ENCODE peak calls at places on chromosomes 16 and 17, in ten cellular contexts. One of them, this sample, is unnamed.

GRCh38 chr16:71380831-71381230 is 22.3 kb downstream of the CALB2 start:
- DNase-seq in amniotic stem cell: no peak
- DNase-seq in BJ: no peak
- DNase-seq in HT-29: no peak
- DNase-seq in right cardiac atrium: no peak
- DNase-seq in A549: no peak
- DNase-seq in PC-9: no peak
- DNase-seq in cardiac muscle cell: no peak
- DNase-seq in KBM-7: no peak
- DNase-seq in SJCRH30: no peak
- DNase-seq in this sample: no peak

GRCh38 chr16:89051521-89052166 is 42.0 kb upstream of the ACSF3 start:
- DNase-seq in cardiac muscle cell: no peak
- DNase-seq in KBM-7: no peak
- DNase-seq in PC-9: no peak
- DNase-seq in SJCRH30: peak
- DNase-seq in A549: no peak
- DNase-seq in BJ: no peak
- DNase-seq in amniotic stem cell: no peak
- DNase-seq in HT-29: no peak
- DNase-seq in right cardiac atrium: peak
- DNase-seq in this sample: no peak

GRCh38 chr16:31695667-31696066 is 168.0 kb downstream of the AHSP start:
- DNase-seq in PC-9: peak
- DNase-seq in KBM-7: peak
- DNase-seq in SJCRH30: no peak
- DNase-seq in cardiac muscle cell: no peak
- DNase-seq in amniotic stem cell: no peak
- DNase-seq in right cardiac atrium: no peak
- DNase-seq in BJ: no peak
- DNase-seq in HT-29: no peak
- DNase-seq in A549: no peak
- DNase-seq in this sample: peak

GRCh38 chr16:54962045-54962444 is 31.4 kb downstream of the IRX5 start:
- DNase-seq in amniotic stem cell: no peak
- DNase-seq in PC-9: no peak
- DNase-seq in right cardiac atrium: no peak
- DNase-seq in SJCRH30: no peak
- DNase-seq in HT-29: no peak
- DNase-seq in cardiac muscle cell: no peak
- DNase-seq in KBM-7: no peak
- DNase-seq in BJ: no peak
- DNase-seq in A549: no peak
- DNase-seq in this sample: no peak

GRCh38 chr16:71807905-71808592 is 585 bp downstream of the AP1G1 start:
- DNase-seq in PC-9: no peak
- DNase-seq in SJCRH30: no peak
- DNase-seq in KBM-7: no peak
- DNase-seq in amniotic stem cell: no peak
- DNase-seq in right cardiac atrium: no peak
- DNase-seq in A549: peak
- DNase-seq in cardiac muscle cell: no peak
- DNase-seq in HT-29: peak
- DNase-seq in BJ: no peak
- DNase-seq in this sample: peak

GRCh38 chr17:17751489-17751995 is 70.3 kb downstream of the RAI1 start:
- DNase-seq in A549: no peak
- DNase-seq in HT-29: no peak
- DNase-seq in right cardiac atrium: no peak
- DNase-seq in amniotic stem cell: no peak
- DNase-seq in SJCRH30: no peak
- DNase-seq in cardiac muscle cell: no peak
- DNase-seq in PC-9: peak
- DNase-seq in KBM-7: no peak
- DNase-seq in BJ: no peak
- DNase-seq in this sample: peak

GRCh38 chr17:6700948-6701307 is 12.2 kb downstream of the SLC13A5 start:
- DNase-seq in PC-9: no peak
- DNase-seq in A549: no peak
- DNase-seq in KBM-7: no peak
- DNase-seq in amniotic stem cell: no peak
- DNase-seq in SJCRH30: no peak
- DNase-seq in cardiac muscle cell: no peak
- DNase-seq in BJ: no peak
- DNase-seq in HT-29: no peak
- DNase-seq in right cardiac atrium: no peak
- DNase-seq in this sample: no peak

GRCh38 chr17:9973689-9974459 is 68.8 kb upstream of the RCVRN start:
- DNase-seq in amniotic stem cell: no peak
- DNase-seq in PC-9: no peak
- DNase-seq in KBM-7: no peak
- DNase-seq in cardiac muscle cell: no peak
- DNase-seq in right cardiac atrium: no peak
- DNase-seq in SJCRH30: no peak
- DNase-seq in BJ: no peak
- DNase-seq in A549: no peak
- DNase-seq in HT-29: no peak
- DNase-seq in this sample: no peak

GRCh38 chr17:5000237-5000639 is 2.5 kb downstream of the KIF1C start:
- DNase-seq in PC-9: no peak
- DNase-seq in KBM-7: no peak
- DNase-seq in amniotic stem cell: no peak
- DNase-seq in A549: no peak
- DNase-seq in BJ: no peak
- DNase-seq in SJCRH30: no peak
- DNase-seq in right cardiac atrium: peak
- DNase-seq in HT-29: no peak
- DNase-seq in cardiac muscle cell: peak
- DNase-seq in this sample: no peak

GRCh38 chr17:82882715-82883446 is 43.1 kb upstream of the ZNF750 start:
- DNase-seq in PC-9: no peak
- DNase-seq in HT-29: peak
- DNase-seq in cardiac muscle cell: no peak
- DNase-seq in amniotic stem cell: no peak
- DNase-seq in right cardiac atrium: no peak
- DNase-seq in KBM-7: no peak
- DNase-seq in SJCRH30: no peak
- DNase-seq in A549: no peak
- DNase-seq in BJ: no peak
- DNase-seq in this sample: peak

GRCh38 chr17:13031718-13032350 is 14.0 kb upstream of the ELAC2 start:
- DNase-seq in A549: peak
- DNase-seq in right cardiac atrium: peak
- DNase-seq in PC-9: no peak
- DNase-seq in HT-29: peak
- DNase-seq in cardiac muscle cell: peak
- DNase-seq in amniotic stem cell: no peak
- DNase-seq in KBM-7: peak
- DNase-seq in SJCRH30: peak
- DNase-seq in BJ: no peak
- DNase-seq in this sample: peak

GRCh38 chr16:337975-338575 is 14.4 kb downstream of the AXIN1 start:
- DNase-seq in PC-9: no peak
- DNase-seq in right cardiac atrium: no peak
- DNase-seq in amniotic stem cell: no peak
- DNase-seq in SJCRH30: no peak
- DNase-seq in BJ: no peak
- DNase-seq in KBM-7: no peak
- DNase-seq in A549: no peak
- DNase-seq in cardiac muscle cell: no peak
- DNase-seq in HT-29: no peak
- DNase-seq in this sample: no peak

GRCh38 chr17:72659811-72660210 is 432.7 kb downstream of the SLC39A11 start:
- DNase-seq in SJCRH30: no peak
- DNase-seq in right cardiac atrium: no peak
- DNase-seq in cardiac muscle cell: no peak
- DNase-seq in amniotic stem cell: no peak
- DNase-seq in BJ: no peak
- DNase-seq in PC-9: no peak
- DNase-seq in HT-29: no peak
- DNase-seq in KBM-7: no peak
- DNase-seq in A549: no peak
- DNase-seq in this sample: no peak

GRCh38 chr16:89453662-89454321 is 36.6 kb downstream of the ANKRD11 start:
- DNase-seq in SJCRH30: no peak
- DNase-seq in HT-29: peak
- DNase-seq in BJ: no peak
- DNase-seq in right cardiac atrium: peak
- DNase-seq in amniotic stem cell: no peak
- DNase-seq in cardiac muscle cell: no peak
- DNase-seq in PC-9: no peak
- DNase-seq in A549: peak
- DNase-seq in KBM-7: peak
- DNase-seq in this sample: no peak

GRCh38 chr16:12271006-12271405 is 294.5 kb downstream of the SNX29 start:
- DNase-seq in PC-9: no peak
- DNase-seq in right cardiac atrium: no peak
- DNase-seq in SJCRH30: peak
- DNase-seq in KBM-7: peak
- DNase-seq in A549: peak
- DNase-seq in HT-29: peak
- DNase-seq in cardiac muscle cell: no peak
- DNase-seq in BJ: no peak
- DNase-seq in amniotic stem cell: no peak
- DNase-seq in this sample: no peak

GRCh38 chr16:66091462-66091861 is 275.0 kb upstream of the CDH5 start:
- DNase-seq in PC-9: no peak
- DNase-seq in amniotic stem cell: no peak
- DNase-seq in BJ: peak
- DNase-seq in SJCRH30: no peak
- DNase-seq in HT-29: no peak
- DNase-seq in right cardiac atrium: no peak
- DNase-seq in cardiac muscle cell: no peak
- DNase-seq in A549: no peak
- DNase-seq in KBM-7: no peak
- DNase-seq in this sample: no peak

GRCh38 chr16:27242868-27243590 is 25.5 kb downstream of the NSMCE1 start:
- DNase-seq in PC-9: peak
- DNase-seq in cardiac muscle cell: peak
- DNase-seq in HT-29: no peak
- DNase-seq in SJCRH30: peak
- DNase-seq in A549: peak
- DNase-seq in KBM-7: peak
- DNase-seq in BJ: no peak
- DNase-seq in right cardiac atrium: peak
- DNase-seq in amniotic stem cell: peak
- DNase-seq in this sample: no peak

GRCh38 chr16:69820926-69821541 is 58.9 kb downstream of the WWP2 start:
- DNase-seq in KBM-7: no peak
- DNase-seq in cardiac muscle cell: no peak
- DNase-seq in SJCRH30: no peak
- DNase-seq in HT-29: no peak
- DNase-seq in right cardiac atrium: no peak
- DNase-seq in A549: no peak
- DNase-seq in amniotic stem cell: peak
- DNase-seq in PC-9: no peak
- DNase-seq in BJ: peak
- DNase-seq in this sample: no peak

GRCh38 chr16:60852635-60853034 is 1183.6 kb downstream of the CDH8 start:
- DNase-seq in KBM-7: no peak
- DNase-seq in A549: no peak
- DNase-seq in right cardiac atrium: no peak
- DNase-seq in BJ: no peak
- DNase-seq in cardiac muscle cell: no peak
- DNase-seq in SJCRH30: no peak
- DNase-seq in PC-9: no peak
- DNase-seq in amniotic stem cell: no peak
- DNase-seq in HT-29: no peak
- DNase-seq in this sample: no peak

GRCh38 chr16:68229431-68230175 is 6.3 kb downstream of the ESRP2 start:
- DNase-seq in PC-9: no peak
- DNase-seq in BJ: no peak
- DNase-seq in cardiac muscle cell: peak
- DNase-seq in HT-29: peak
- DNase-seq in SJCRH30: peak
- DNase-seq in amniotic stem cell: peak
- DNase-seq in A549: peak
- DNase-seq in right cardiac atrium: no peak
- DNase-seq in KBM-7: peak
- DNase-seq in this sample: no peak

GRCh38 chr16:74034862-74035261 is 261.8 kb upstream of the PSMD7 start:
- DNase-seq in KBM-7: peak
- DNase-seq in HT-29: peak
- DNase-seq in amniotic stem cell: peak
- DNase-seq in SJCRH30: peak
- DNase-seq in right cardiac atrium: no peak
- DNase-seq in cardiac muscle cell: peak
- DNase-seq in PC-9: no peak
- DNase-seq in A549: peak
- DNase-seq in BJ: no peak
- DNase-seq in this sample: no peak

GRCh38 chr17:79769596-79770520 is 8.1 kb upstream of the CBX2 start:
- DNase-seq in A549: peak
- DNase-seq in amniotic stem cell: no peak
- DNase-seq in right cardiac atrium: no peak
- DNase-seq in SJCRH30: no peak
- DNase-seq in KBM-7: no peak
- DNase-seq in PC-9: peak
- DNase-seq in cardiac muscle cell: no peak
- DNase-seq in BJ: no peak
- DNase-seq in HT-29: no peak
- DNase-seq in this sample: no peak

GRCh38 chr16:23072769-23073549 is 76.3 kb downstream of the USP31 start:
- DNase-seq in right cardiac atrium: no peak
- DNase-seq in PC-9: no peak
- DNase-seq in SJCRH30: no peak
- DNase-seq in HT-29: no peak
- DNase-seq in KBM-7: no peak
- DNase-seq in BJ: no peak
- DNase-seq in A549: peak
- DNase-seq in amniotic stem cell: no peak
- DNase-seq in cardiac muscle cell: no peak
- DNase-seq in this sample: no peak

GRCh38 chr17:56929362-56929969 is 15.6 kb upstream of the TRIM25 start:
- DNase-seq in HT-29: no peak
- DNase-seq in amniotic stem cell: no peak
- DNase-seq in cardiac muscle cell: no peak
- DNase-seq in PC-9: no peak
- DNase-seq in SJCRH30: no peak
- DNase-seq in BJ: no peak
- DNase-seq in right cardiac atrium: no peak
- DNase-seq in A549: peak
- DNase-seq in KBM-7: peak
- DNase-seq in this sample: no peak

GRCh38 chr17:49575524-49576120 is at the start of gene NXPH3:
- DNase-seq in A549: peak
- DNase-seq in HT-29: peak
- DNase-seq in cardiac muscle cell: peak
- DNase-seq in right cardiac atrium: peak
- DNase-seq in SJCRH30: peak
- DNase-seq in KBM-7: peak
- DNase-seq in PC-9: no peak
- DNase-seq in amniotic stem cell: no peak
- DNase-seq in BJ: no peak
- DNase-seq in this sample: peak

GRCh38 chr17:9401434-9401833 is 174.2 kb downstream of the STX8 start:
- DNase-seq in right cardiac atrium: no peak
- DNase-seq in KBM-7: no peak
- DNase-seq in BJ: no peak
- DNase-seq in PC-9: peak
- DNase-seq in A549: peak
- DNase-seq in amniotic stem cell: no peak
- DNase-seq in SJCRH30: peak
- DNase-seq in HT-29: no peak
- DNase-seq in cardiac muscle cell: peak
- DNase-seq in this sample: no peak

GRCh38 chr16:67969286-67970039 is 1.0 kb upstream of the SLC12A4 start:
- DNase-seq in SJCRH30: no peak
- DNase-seq in cardiac muscle cell: no peak
- DNase-seq in HT-29: no peak
- DNase-seq in A549: no peak
- DNase-seq in PC-9: no peak
- DNase-seq in BJ: no peak
- DNase-seq in amniotic stem cell: no peak
- DNase-seq in right cardiac atrium: peak
- DNase-seq in KBM-7: no peak
- DNase-seq in this sample: no peak

GRCh38 chr17:8158267-8159031 is 4.3 kb downstream of the VAMP2 start:
- DNase-seq in A549: peak
- DNase-seq in amniotic stem cell: peak
- DNase-seq in BJ: no peak
- DNase-seq in SJCRH30: peak
- DNase-seq in PC-9: peak
- DNase-seq in right cardiac atrium: peak
- DNase-seq in cardiac muscle cell: peak
- DNase-seq in KBM-7: peak
- DNase-seq in HT-29: peak
- DNase-seq in this sample: peak

This sample was measured in stimulated activated naive CD4-positive, alpha-beta T cell treated with Interleukin-2 at 50 U/mL for 16 hours.